ENCODE peak calls at places on chromosome 22, in six cellular contexts. S is HepG2, B is DND-41, V is H1, X is endothelial cell of umbilical vein, Z is trophoblast cell. J is an unnamed sample.

GRCh38 chr22:42066133-42066761 is 4.4 kb downstream of the NAGA start:
- DNase-seq in S (no peak), B (no peak), V (no peak), X (no peak), Z (no peak), J (no peak)

GRCh38 chr22:42902875-42903510 is 45.9 kb upstream of the ARFGAP3 start:
- DNase-seq in S (no peak), B (no peak), V (peak; percentile 10), X (no peak), Z (peak; percentile 96), J (no peak)

GRCh38 chr22:49968831-49969661 is 8.5 kb downstream of the PIM3 start:
- DNase-seq in S (no peak), B (peak; percentile 4), V (no peak), X (no peak), Z (no peak), J (no peak)

GRCh38 chr22:19479358-19480172 is at the start of gene CDC45:
- DNase-seq in S (peak; percentile 97), B (peak; percentile 97), V (peak; percentile 88), X (peak; percentile 99), Z (peak; percentile 98), J (peak; percentile 96)

GRCh38 chr22:49903322-49904039 is 14.8 kb downstream of the ALG12 start:
- DNase-seq in S (no peak), B (no peak), V (no peak), X (no peak), Z (no peak), J (no peak)

GRCh38 chr22:21026783-21027692 is 5.3 kb downstream of the SLC7A4 start:
- DNase-seq in S (no peak), B (no peak), V (no peak), X (no peak), Z (no peak), J (no peak)

GRCh38 chr22:19963863-19964642 is 22.4 kb upstream of the TXNRD2 start:
- DNase-seq in S (no peak), B (no peak), V (no peak), X (no peak), Z (no peak), J (no peak)

GRCh38 chr22:42962295-42963230 is 52.4 kb downstream of the PACSIN2 start:
- DNase-seq in S (no peak), B (no peak), V (no peak), X (no peak), Z (peak; percentile 88), J (no peak)

GRCh38 chr22:17398159-17398558 is 28.9 kb downstream of the CECR2 start:
- DNase-seq in S (no peak), B (no peak), V (no peak), X (no peak), Z (no peak), J (no peak)

GRCh38 chr22:47627561-47628253 is 865.3 kb downstream of the TBC1D22A start:
- DNase-seq in S (no peak), B (no peak), V (no peak), X (no peak), Z (no peak), J (peak; percentile 7)

DNA sequence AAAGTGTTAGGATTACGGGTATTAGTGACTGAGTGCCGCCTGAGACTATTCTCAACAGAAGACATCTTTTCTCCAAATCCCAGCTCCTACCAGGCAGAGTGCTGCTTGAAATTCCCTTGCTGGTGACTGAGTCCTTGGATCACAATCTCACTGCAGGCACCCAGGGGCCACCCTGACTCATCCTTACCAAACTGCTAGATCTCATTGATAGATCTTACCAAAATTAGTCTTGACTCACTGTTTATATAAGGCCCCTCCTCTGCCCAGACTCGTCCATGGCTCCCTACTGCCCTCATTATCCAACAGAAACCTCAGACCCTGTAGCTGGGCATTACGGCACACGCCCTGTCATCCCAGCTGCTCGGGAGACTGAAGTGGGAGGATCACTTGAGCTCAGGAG is 14.7 kb downstream of the TBC1D10A start:
- DNase-seq in S (no peak), B (no peak), V (no peak), X (no peak), Z (peak; percentile 90), J (peak; percentile 51)
- H3K9ac ChIP-seq in S (no peak overlapping the region), B (no peak overlapping the region), V (no peak overlapping the region), X (no peak overlapping the region), Z (no peak overlapping the region), J (peak overlapping the region; percentile 34)

DNA sequence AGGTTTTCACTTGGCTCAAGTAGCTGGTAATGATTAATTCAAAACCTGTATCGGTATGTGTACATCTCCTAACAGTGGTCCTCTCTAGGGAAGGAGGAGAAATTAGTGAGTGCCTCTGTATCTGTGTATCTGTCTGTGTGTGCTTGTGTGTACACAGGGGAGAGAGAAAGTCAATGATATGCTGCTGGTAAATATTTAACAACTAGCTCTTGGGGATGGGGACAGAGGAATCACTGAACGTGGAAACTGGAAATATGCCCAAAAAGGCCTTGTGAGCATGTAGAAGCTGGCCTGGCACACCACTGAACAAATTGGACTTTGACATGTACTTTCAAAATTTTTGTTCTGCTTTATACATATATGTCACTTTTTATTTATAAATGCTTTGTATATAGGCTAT is 214.0 kb upstream of the SYN3 start:
- DNase-seq in S (peak; percentile 97), B (no peak), V (no peak), X (no peak), Z (no peak), J (no peak)
- H3K9ac ChIP-seq in S (no peak overlapping the region), B (no peak overlapping the region), V (no peak overlapping the region), X (no peak overlapping the region), Z (no peak overlapping the region), J (no peak overlapping the region)

GRCh38 chr22:46416537-46417267 is 81.2 kb downstream of the TRMU start:
- DNase-seq in S (no peak), B (no peak), V (no peak), X (no peak), Z (peak; percentile 72), J (no peak)
- H3K9ac ChIP-seq in S (no peak overlapping the region), B (no peak overlapping the region), V (no peak overlapping the region), X (no peak overlapping the region), Z (no peak overlapping the region), J (no peak overlapping the region)

DNA sequence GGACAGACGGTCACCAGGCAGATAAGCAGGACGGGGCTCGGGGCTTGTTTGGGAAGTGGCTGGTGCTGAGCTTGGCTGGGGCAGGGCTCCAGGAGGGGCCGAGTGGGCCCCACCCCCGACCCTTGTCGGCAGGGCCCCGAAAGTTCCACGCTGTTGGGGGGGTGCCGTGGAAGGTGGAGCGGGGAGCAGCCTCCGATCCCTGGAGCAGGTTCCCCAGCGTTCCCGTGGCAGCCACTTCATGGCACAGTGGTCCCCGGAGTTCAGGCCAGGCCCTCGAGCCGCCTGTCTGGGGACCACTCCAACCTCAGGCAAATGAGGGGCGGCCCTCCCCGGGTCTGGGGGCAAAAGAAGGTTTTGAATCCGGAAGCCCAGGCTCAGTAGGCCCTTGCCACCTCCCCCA is 46.7 kb upstream of the PPARA start:
- DNase-seq in S (no peak), B (no peak), V (no peak), X (no peak), Z (no peak), J (no peak)
- H3K9ac ChIP-seq in S (no peak overlapping the region), B (no peak overlapping the region), V (no peak overlapping the region), X (no peak overlapping the region), Z (no peak overlapping the region), J (no peak overlapping the region)

DNA sequence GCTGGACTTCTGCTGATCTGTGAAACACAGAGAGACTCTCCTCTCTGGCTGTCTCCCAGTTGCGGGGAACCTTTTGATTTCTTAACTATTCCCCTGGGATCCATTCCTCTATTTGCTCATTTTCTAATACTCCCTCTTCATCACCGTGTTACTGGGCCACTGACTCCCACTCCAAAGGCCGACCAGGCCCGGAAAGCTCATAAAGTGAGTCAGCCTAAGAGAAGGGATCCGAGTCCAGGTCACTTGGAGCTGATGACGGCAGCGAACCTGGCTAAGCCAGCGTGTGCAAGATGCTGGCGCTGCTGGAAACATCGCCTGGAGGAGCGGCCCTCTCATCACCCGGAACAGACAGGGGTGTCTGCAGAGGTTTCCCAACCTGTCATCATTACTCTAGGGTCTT is 112.8 kb downstream of the FBXO7 start:
- DNase-seq in S (no peak), B (no peak), V (no peak), X (no peak), Z (peak; percentile 58), J (no peak)
- H3K9ac ChIP-seq in S (no peak overlapping the region), B (no peak overlapping the region), V (no peak overlapping the region), X (no peak overlapping the region), Z (no peak overlapping the region), J (no peak overlapping the region)

DNA sequence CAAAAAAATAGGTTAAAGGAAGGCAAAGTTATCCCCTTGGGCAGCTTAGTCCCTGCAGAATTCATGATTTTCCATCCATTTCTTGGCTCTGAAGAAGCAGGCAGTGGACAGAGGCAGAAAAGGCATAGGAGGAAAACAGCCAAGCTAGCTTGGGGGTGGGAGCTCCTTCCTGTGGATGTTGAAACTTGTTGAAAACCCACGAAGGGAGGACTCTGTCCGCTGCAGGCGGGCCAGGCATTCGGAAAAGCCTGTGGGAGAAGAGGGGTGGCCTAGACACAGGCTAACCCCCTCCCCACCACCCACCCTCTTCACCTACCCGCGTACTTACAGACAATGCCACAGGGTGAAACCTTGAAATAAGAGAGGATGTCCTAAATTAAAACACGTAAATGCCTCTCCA is 72.1 kb downstream of the C22orf31 start:
- DNase-seq in S (no peak), B (no peak), V (no peak), X (no peak), Z (no peak), J (no peak)
- H3K9ac ChIP-seq in S (no peak overlapping the region), B (no peak overlapping the region), V (no peak overlapping the region), X (no peak overlapping the region), Z (no peak overlapping the region), J (no peak overlapping the region)

GRCh38 chr22:24555160-24555495 is 190 bp upstream of the GUCD1 start:
- DNase-seq in S (peak; percentile 96), B (peak; percentile 100), V (peak; percentile 99), X (peak; percentile 99), Z (peak; percentile 99), J (peak; percentile 97)

GRCh38 chr22:24553597-24554315 is 1.2 kb downstream of the GUCD1 start:
- DNase-seq in S (peak; percentile 25), B (no peak), V (no peak), X (no peak), Z (no peak), J (no peak)

GRCh38 chr22:24559471-24559870 is 3.7 kb downstream of the SNRPD3 start:
- DNase-seq in S (no peak), B (no peak), V (no peak), X (no peak), Z (no peak), J (no peak)

GRCh38 chr22:24554316-24555159 is at the start of gene GUCD1:
- DNase-seq in S (no peak), B (peak; percentile 50), V (no peak), X (peak; percentile 53), Z (peak; percentile 11), J (no peak)

DNA sequence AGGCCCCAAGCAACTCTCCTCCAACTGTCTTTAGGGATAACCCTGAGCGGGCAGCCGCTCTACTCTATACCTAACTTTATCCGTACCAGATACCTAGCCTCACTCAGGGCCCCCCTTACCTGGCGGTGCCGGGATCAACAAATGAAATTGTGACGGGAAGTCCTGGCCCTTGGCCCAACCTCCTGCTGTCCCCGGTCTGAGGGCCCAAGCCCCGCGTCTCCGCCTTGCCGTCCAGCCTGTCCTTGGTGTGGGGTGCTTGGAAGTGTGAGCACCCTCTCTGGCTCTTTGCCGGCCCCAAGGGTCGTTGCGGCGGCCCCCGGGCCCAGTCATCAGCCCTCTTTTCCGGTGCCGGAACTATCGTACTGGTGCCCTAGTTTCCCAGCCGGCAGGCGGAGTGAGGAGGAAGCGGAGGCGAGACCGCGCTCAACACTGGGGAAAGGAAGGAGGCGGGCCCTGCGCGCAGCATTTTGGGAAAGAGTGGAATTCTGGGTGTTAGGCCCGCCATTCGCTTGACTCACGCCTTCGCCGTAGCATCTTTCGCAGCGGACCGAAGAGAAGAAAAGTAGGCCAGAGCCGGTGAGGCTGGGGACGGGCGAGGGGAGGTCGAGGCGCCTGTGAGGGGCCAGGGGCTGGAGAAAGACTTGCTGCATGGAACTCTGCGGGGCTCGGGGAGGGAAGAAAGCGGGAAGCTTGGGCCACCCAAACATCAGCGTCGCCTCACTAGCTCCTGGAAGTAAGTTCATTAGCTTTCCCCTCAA is at the start of gene SNRPD3:
- DNase-seq in S (peak; percentile 86), B (peak; percentile 93), V (peak; percentile 56), X (peak; percentile 93), Z (peak; percentile 90), J (peak; percentile 81)
- H3K9ac ChIP-seq in S (peak within 1 kb of the TSS; percentile 98), B (peak within 1 kb of the TSS; percentile 98), V (peak within 1 kb of the TSS; percentile 93), X (peak within 1 kb of the TSS; percentile 97), Z (peak within 1 kb of the TSS; percentile 97), J (peak within 1 kb of the TSS; percentile 95)